ENCODE peak calls at places on chromosomes 2 and 18, in seven cellular contexts. I is NCI-H510A, M is fibroblast of the aortic adventitia, L is neuronal stem cell, T is cardiac fibroblast, J is stomach, P is T-helper 9 cell. C is an unnamed sample.

GRCh38 chr2:7625392-7626138 is 708.4 kb downstream of the RNF144A start:
- DNase-seq in I (no peak), M (no peak), L (no peak), T (no peak), J (no peak), P (no peak), C (no peak)

GRCh38 chr2:46534589-46534988 is 55.2 kb downstream of the TMEM247 start:
- DNase-seq in I (no peak), M (no peak), L (no peak), T (no peak), J (no peak), P (no peak), C (no peak)

GRCh38 chr2:79860233-79861058 is 347.6 kb downstream of the CTNNA2 start:
- DNase-seq in I (peak), M (peak), L (peak), T (peak), J (no peak), P (no peak), C (no peak)

GRCh38 chr18:23226930-23227728 is 91.8 kb downstream of the CABLES1 start:
- DNase-seq in I (peak), M (peak), L (no peak), T (peak), J (no peak), P (no peak), C (peak)

GRCh38 chr2:191358325-191359025 is 113.3 kb downstream of the MYO1B start:
- DNase-seq in I (no peak), M (no peak), L (no peak), T (no peak), J (peak), P (no peak), C (no peak)

GRCh38 chr2:205593891-205594290 is 88.4 kb upstream of the NRP2 start:
- DNase-seq in I (no peak), M (peak), L (no peak), T (no peak), J (no peak), P (no peak), C (no peak)

GRCh38 chr2:64608867-64609228 is 44.9 kb downstream of the SERTAD2 start:
- DNase-seq in I (no peak), M (no peak), L (no peak), T (no peak), J (no peak), P (no peak), C (no peak)

GRCh38 chr2:178844269-178844668 is 37.0 kb upstream of the TTN start:
- DNase-seq in I (no peak), M (peak), L (no peak), T (no peak), J (no peak), P (no peak), C (no peak)

GRCh38 chr2:20231159-20231558 is 6.2 kb upstream of the SDC1 start:
- DNase-seq in I (no peak), M (no peak), L (no peak), T (no peak), J (no peak), P (no peak), C (peak)

GRCh38 chr2:230472619-230473018 is 56.6 kb downstream of the SP100 start:
- DNase-seq in I (no peak), M (peak), L (no peak), T (peak), J (no peak), P (no peak), C (no peak)

GRCh38 chr2:207926133-207927076 is 98.9 kb downstream of the PLEKHM3 start:
- DNase-seq in I (no peak), M (peak), L (no peak), T (peak), J (no peak), P (no peak), C (peak)

GRCh38 chr2:118811514-118811913 is 35.9 kb downstream of the EN1 start:
- DNase-seq in I (no peak), M (no peak), L (no peak), T (no peak), J (no peak), P (no peak), C (no peak)

GRCh38 chr18:38241736-38242135 is 676.1 kb upstream of the CELF4 start:
- DNase-seq in I (no peak), M (no peak), L (no peak), T (no peak), J (no peak), P (no peak), C (no peak)